ENCODE peak calls at places on chromosomes 1 and 21, in five cellular contexts. One of them, this sample, is unnamed.

GRCh38 chr21:8991088-8991907 is 1530.1 kb upstream of the TPTE start:
- DNase-seq in AG10803: no peak
- DNase-seq in neuronal stem cell: no peak
- DNase-seq in head of caudate nucleus: no peak
- DNase-seq in fibroblast of lung: no peak
- DNase-seq in this sample: peak; percentile 23

GRCh38 chr1:152972196-152972886 is 1.9 kb downstream of the SPRR4 start:
- DNase-seq in AG10803: no peak
- DNase-seq in neuronal stem cell: no peak
- DNase-seq in head of caudate nucleus: no peak
- DNase-seq in fibroblast of lung: no peak
- DNase-seq in this sample: no peak

GRCh38 chr1:115454835-115455511 is 116.9 kb upstream of the NGF start:
- DNase-seq in AG10803: peak; percentile 77
- DNase-seq in neuronal stem cell: no peak
- DNase-seq in head of caudate nucleus: no peak
- DNase-seq in fibroblast of lung: peak; percentile 90
- DNase-seq in this sample: no peak

GRCh38 chr1:218371927-218372672 is 27.0 kb downstream of the TGFB2 start:
- DNase-seq in AG10803: peak; percentile 91
- DNase-seq in neuronal stem cell: no peak
- DNase-seq in head of caudate nucleus: no peak
- DNase-seq in fibroblast of lung: peak; percentile 87
- DNase-seq in this sample: no peak

GRCh38 chr1:90837420-90837819 is 120.3 kb upstream of the BARHL2 start:
- DNase-seq in AG10803: no peak
- DNase-seq in neuronal stem cell: no peak
- DNase-seq in head of caudate nucleus: no peak
- DNase-seq in fibroblast of lung: no peak
- DNase-seq in this sample: no peak

GRCh38 chr1:200873671-200874397 is 1.1 kb downstream of the GPR25 start:
- DNase-seq in AG10803: no peak
- DNase-seq in neuronal stem cell: no peak
- DNase-seq in head of caudate nucleus: no peak
- DNase-seq in fibroblast of lung: no peak
- DNase-seq in this sample: no peak

GRCh38 chr21:19541612-19542011 is 1138.0 kb upstream of the TMPRSS15 start:
- DNase-seq in AG10803: no peak
- DNase-seq in neuronal stem cell: no peak
- DNase-seq in head of caudate nucleus: no peak
- DNase-seq in fibroblast of lung: no peak
- DNase-seq in this sample: no peak

GRCh38 chr1:89552481-89553194 is 28.0 kb downstream of the LRRC8B start:
- DNase-seq in AG10803: peak; percentile 42
- DNase-seq in neuronal stem cell: no peak
- DNase-seq in head of caudate nucleus: no peak
- DNase-seq in fibroblast of lung: peak; percentile 66
- DNase-seq in this sample: peak; percentile 74

GRCh38 chr1:100382657-100383056 is 30.4 kb downstream of the CDC14A start:
- DNase-seq in AG10803: no peak
- DNase-seq in neuronal stem cell: no peak
- DNase-seq in head of caudate nucleus: no peak
- DNase-seq in fibroblast of lung: no peak
- DNase-seq in this sample: no peak

GRCh38 chr21:45513003-45513706 is 29.1 kb downstream of the SLC19A1 start:
- DNase-seq in AG10803: no peak
- DNase-seq in neuronal stem cell: no peak
- DNase-seq in head of caudate nucleus: no peak
- DNase-seq in fibroblast of lung: no peak
- DNase-seq in this sample: no peak

GRCh38 chr1:216612291-216612690 is 110.9 kb downstream of the ESRRG start:
- DNase-seq in AG10803: no peak
- DNase-seq in neuronal stem cell: no peak
- DNase-seq in head of caudate nucleus: no peak
- DNase-seq in fibroblast of lung: no peak
- DNase-seq in this sample: no peak

GRCh38 chr1:28642056-28642846 is 616 bp downstream of the TAF12 start:
- DNase-seq in AG10803: no peak
- DNase-seq in neuronal stem cell: peak; percentile 21
- DNase-seq in head of caudate nucleus: no peak
- DNase-seq in fibroblast of lung: no peak
- DNase-seq in this sample: peak; percentile 49

GRCh38 chr1:41493117-41493536 is 8.6 kb upstream of the EDN2 start:
- DNase-seq in AG10803: peak; percentile 78
- DNase-seq in neuronal stem cell: no peak
- DNase-seq in head of caudate nucleus: no peak
- DNase-seq in fibroblast of lung: peak; percentile 95
- DNase-seq in this sample: no peak

GRCh38 chr1:64469121-64469520 is 808 bp upstream of the CACHD1 start:
- DNase-seq in AG10803: no peak
- DNase-seq in neuronal stem cell: no peak
- DNase-seq in head of caudate nucleus: no peak
- DNase-seq in fibroblast of lung: no peak
- DNase-seq in this sample: no peak

GRCh38 chr1:70674981-70675685 is 264.1 kb downstream of the CTH start:
- DNase-seq in AG10803: no peak
- DNase-seq in neuronal stem cell: no peak
- DNase-seq in head of caudate nucleus: no peak
- DNase-seq in fibroblast of lung: no peak
- DNase-seq in this sample: no peak

GRCh38 chr1:244576259-244576892 is 76.5 kb upstream of the DESI2 start:
- DNase-seq in AG10803: no peak
- DNase-seq in neuronal stem cell: no peak
- DNase-seq in head of caudate nucleus: no peak
- DNase-seq in fibroblast of lung: no peak
- DNase-seq in this sample: no peak

GRCh38 chr1:32361674-32362473 is 411 bp downstream of the FAM229A start:
- DNase-seq in AG10803: no peak
- DNase-seq in neuronal stem cell: no peak
- DNase-seq in head of caudate nucleus: peak; percentile 74
- DNase-seq in fibroblast of lung: peak; percentile 22
- DNase-seq in this sample: no peak

GRCh38 chr1:212110617-212111016 is 75.1 kb downstream of the DTL start:
- DNase-seq in AG10803: peak; percentile 45
- DNase-seq in neuronal stem cell: no peak
- DNase-seq in head of caudate nucleus: no peak
- DNase-seq in fibroblast of lung: peak; percentile 63
- DNase-seq in this sample: no peak

GRCh38 chr1:52677407-52677806 is 20.7 kb downstream of the COA7 start:
- DNase-seq in AG10803: no peak
- DNase-seq in neuronal stem cell: no peak
- DNase-seq in head of caudate nucleus: no peak
- DNase-seq in fibroblast of lung: no peak
- DNase-seq in this sample: no peak

GRCh38 chr1:52550447-52550846 is 2.4 kb downstream of the TUT4 start:
- DNase-seq in AG10803: no peak
- DNase-seq in neuronal stem cell: no peak
- DNase-seq in head of caudate nucleus: peak; percentile 4
- DNase-seq in fibroblast of lung: no peak
- DNase-seq in this sample: no peak

GRCh38 chr1:78676347-78676982 is 26.8 kb downstream of the IFI44 start:
- DNase-seq in AG10803: peak; percentile 74
- DNase-seq in neuronal stem cell: peak; percentile 51
- DNase-seq in head of caudate nucleus: no peak
- DNase-seq in fibroblast of lung: peak; percentile 86
- DNase-seq in this sample: peak; percentile 72

GRCh38 chr1:157862114-157863070 is 20.8 kb upstream of the CD5L start:
- DNase-seq in AG10803: no peak
- DNase-seq in neuronal stem cell: no peak
- DNase-seq in head of caudate nucleus: no peak
- DNase-seq in fibroblast of lung: no peak
- DNase-seq in this sample: no peak